ENCODE peak calls at places on chromosomes 3 and 15, in four cellular contexts. K, R, C and H are unnamed samples.

GRCh38 chr15:72155021-72155621 is 36.9 kb downstream of the SENP8 start:
- DNase-seq in K (no peak), R (no peak), C (no peak), H (peak)

GRCh38 chr3:178823140-178823539 is 248.5 kb downstream of the ZMAT3 start:
- DNase-seq in K (no peak), R (no peak), C (no peak), H (no peak)

GRCh38 chr15:65355983-65356353 is 21.8 kb downstream of the IGDCC3 start:
- DNase-seq in K (no peak), R (no peak), C (no peak), H (no peak)

GRCh38 chr15:39874890-39875549 is 45.0 kb downstream of the GPR176 start:
- DNase-seq in K (no peak), R (no peak), C (no peak), H (no peak)

GRCh38 chr3:127538569-127538968 is 52.0 kb downstream of the TPRA1 start:
- DNase-seq in K (no peak), R (no peak), C (no peak), H (no peak)

GRCh38 chr15:101348643-101349496 is 53.8 kb upstream of the SNRPA1 start:
- DNase-seq in K (no peak), R (no peak), C (no peak), H (no peak)

GRCh38 chr15:70605606-70606410 is 157.6 kb downstream of the UACA start:
- DNase-seq in K (no peak), R (no peak), C (no peak), H (peak)

GRCh38 chr3:4341336-4341675 is 38.1 kb downstream of the SETMAR start:
- DNase-seq in K (no peak), R (no peak), C (no peak), H (no peak)

GRCh38 chr15:91311986-91312385 is 211.9 kb downstream of the SV2B start:
- DNase-seq in K (no peak), R (no peak), C (no peak), H (no peak)

GRCh38 chr3:149581681-149582349 is 76.0 kb downstream of the WWTR1 start:
- DNase-seq in K (no peak), R (no peak), C (no peak), H (no peak)

GRCh38 chr3:156677120-156677479 is 2.7 kb downstream of the TIPARP start:
- DNase-seq in K (peak), R (no peak), C (no peak), H (no peak)

GRCh38 chr15:69393831-69394491 is 20.2 kb upstream of the KIF23 start:
- DNase-seq in K (no peak), R (no peak), C (no peak), H (no peak)

GRCh38 chr3:12990781-12991480 is 82.3 kb downstream of the IQSEC1 start:
- DNase-seq in K (no peak), R (no peak), C (peak), H (no peak)

GRCh38 chr15:89794627-89795241 is 18.6 kb downstream of the MESP2 start:
- DNase-seq in K (no peak), R (no peak), C (no peak), H (peak)

GRCh38 chr3:148439254-148439822 is 258.4 kb upstream of the AGTR1 start:
- DNase-seq in K (no peak), R (no peak), C (no peak), H (no peak)

GRCh38 chr3:161081675-161082462 is 23.3 kb downstream of the B3GALNT1 start:
- DNase-seq in K (no peak), R (no peak), C (no peak), H (no peak)

GRCh38 chr15:52021128-52021671 is 2.2 kb downstream of the MAPK6 start:
- DNase-seq in K (peak), R (no peak), C (peak), H (peak)

GRCh38 chr15:29818141-29818540 is 4.1 kb downstream of the TJP1 start:
- DNase-seq in K (no peak), R (no peak), C (no peak), H (no peak)

GRCh38 chr3:129211772-129212171 is 28.1 kb upstream of the CNBP start:
- DNase-seq in K (no peak), R (no peak), C (peak), H (no peak)

GRCh38 chr15:57922780-57923179 is 142.7 kb downstream of the ALDH1A2 start:
- DNase-seq in K (no peak), R (no peak), C (no peak), H (peak)